ENCODE peak calls at places on chromosomes 7 and 10, in five cellular contexts. One of them, this sample, is unnamed.
A peak's percentile ranks its signal among the peaks of the same experiment; 100 is the strongest.

GRCh38 chr7:18458830-18459229 is 36.7 kb upstream of the HDAC9 start:
- DNase-seq in choroid plexus epithelial cell: no peak
- DNase-seq in anterior cingulate cortex: no peak
- DNase-seq in stimulated activated CD8-positive, alpha-beta memory T cell treated with anti-CD3 and anti-CD28 coated beads, Interleukin-7, amount 100 ng/mL, for 1 hour: no peak
- DNase-seq in HL-60: no peak
- DNase-seq in this sample: no peak

GRCh38 chr7:1741246-1741645 is 71.2 kb downstream of the ELFN1 start:
- DNase-seq in choroid plexus epithelial cell: no peak
- DNase-seq in anterior cingulate cortex: no peak
- DNase-seq in stimulated activated CD8-positive, alpha-beta memory T cell treated with anti-CD3 and anti-CD28 coated beads, Interleukin-7, amount 100 ng/mL, for 1 hour: no peak
- DNase-seq in HL-60: no peak
- DNase-seq in this sample: no peak

GRCh38 chr7:140055833-140056232 is 6.9 kb downstream of the PARP12 start:
- DNase-seq in choroid plexus epithelial cell: no peak
- DNase-seq in anterior cingulate cortex: no peak
- DNase-seq in stimulated activated CD8-positive, alpha-beta memory T cell treated with anti-CD3 and anti-CD28 coated beads, Interleukin-7, amount 100 ng/mL, for 1 hour: no peak
- DNase-seq in HL-60: no peak
- DNase-seq in this sample: no peak

GRCh38 chr10:118943253-118943652 is 86.3 kb upstream of the NANOS1 start:
- DNase-seq in choroid plexus epithelial cell: no peak
- DNase-seq in anterior cingulate cortex: no peak
- DNase-seq in stimulated activated CD8-positive, alpha-beta memory T cell treated with anti-CD3 and anti-CD28 coated beads, Interleukin-7, amount 100 ng/mL, for 1 hour: no peak
- DNase-seq in HL-60: no peak
- DNase-seq in this sample: no peak

GRCh38 chr7:128323489-128324362 is 20.0 kb downstream of the RBM28 start:
- DNase-seq in choroid plexus epithelial cell: no peak
- DNase-seq in anterior cingulate cortex: no peak
- DNase-seq in stimulated activated CD8-positive, alpha-beta memory T cell treated with anti-CD3 and anti-CD28 coated beads, Interleukin-7, amount 100 ng/mL, for 1 hour: no peak
- DNase-seq in HL-60: no peak
- DNase-seq in this sample: no peak

GRCh38 chr7:115749924-115750323 is 280.6 kb downstream of the TFEC start:
- DNase-seq in choroid plexus epithelial cell: peak; percentile 15
- DNase-seq in anterior cingulate cortex: no peak
- DNase-seq in stimulated activated CD8-positive, alpha-beta memory T cell treated with anti-CD3 and anti-CD28 coated beads, Interleukin-7, amount 100 ng/mL, for 1 hour: no peak
- DNase-seq in HL-60: no peak
- DNase-seq in this sample: no peak

GRCh38 chr7:20307119-20307518 is 23.6 kb upstream of the ITGB8 start:
- DNase-seq in choroid plexus epithelial cell: peak; percentile 80
- DNase-seq in anterior cingulate cortex: no peak
- DNase-seq in stimulated activated CD8-positive, alpha-beta memory T cell treated with anti-CD3 and anti-CD28 coated beads, Interleukin-7, amount 100 ng/mL, for 1 hour: no peak
- DNase-seq in HL-60: no peak
- DNase-seq in this sample: peak; percentile 73

GRCh38 chr7:65722361-65722792 is 150.5 kb upstream of the VKORC1L1 start:
- DNase-seq in choroid plexus epithelial cell: peak; percentile 47
- DNase-seq in anterior cingulate cortex: no peak
- DNase-seq in stimulated activated CD8-positive, alpha-beta memory T cell treated with anti-CD3 and anti-CD28 coated beads, Interleukin-7, amount 100 ng/mL, for 1 hour: peak; percentile 33
- DNase-seq in HL-60: no peak
- DNase-seq in this sample: peak; percentile 60

GRCh38 chr10:126880926-126881325 is 24.3 kb upstream of the DOCK1 start:
- DNase-seq in choroid plexus epithelial cell: no peak
- DNase-seq in anterior cingulate cortex: no peak
- DNase-seq in stimulated activated CD8-positive, alpha-beta memory T cell treated with anti-CD3 and anti-CD28 coated beads, Interleukin-7, amount 100 ng/mL, for 1 hour: no peak
- DNase-seq in HL-60: no peak
- DNase-seq in this sample: no peak

GRCh38 chr7:39621784-39622411 is 1.5 kb upstream of the RALA start:
- DNase-seq in choroid plexus epithelial cell: no peak
- DNase-seq in anterior cingulate cortex: no peak
- DNase-seq in stimulated activated CD8-positive, alpha-beta memory T cell treated with anti-CD3 and anti-CD28 coated beads, Interleukin-7, amount 100 ng/mL, for 1 hour: no peak
- DNase-seq in HL-60: peak; percentile 69
- DNase-seq in this sample: no peak

GRCh38 chr7:82624337-82624736 is 180.8 kb upstream of the CACNA2D1 start:
- DNase-seq in choroid plexus epithelial cell: peak; percentile 90
- DNase-seq in anterior cingulate cortex: no peak
- DNase-seq in stimulated activated CD8-positive, alpha-beta memory T cell treated with anti-CD3 and anti-CD28 coated beads, Interleukin-7, amount 100 ng/mL, for 1 hour: no peak
- DNase-seq in HL-60: no peak
- DNase-seq in this sample: no peak

GRCh38 chr7:141232286-141233051 is 158.6 kb downstream of the TMEM178B start:
- DNase-seq in choroid plexus epithelial cell: no peak
- DNase-seq in anterior cingulate cortex: no peak
- DNase-seq in stimulated activated CD8-positive, alpha-beta memory T cell treated with anti-CD3 and anti-CD28 coated beads, Interleukin-7, amount 100 ng/mL, for 1 hour: no peak
- DNase-seq in HL-60: no peak
- DNase-seq in this sample: no peak

GRCh38 chr10:132712291-132712690 is 73.7 kb downstream of the NKX6-2 start:
- DNase-seq in choroid plexus epithelial cell: no peak
- DNase-seq in anterior cingulate cortex: no peak
- DNase-seq in stimulated activated CD8-positive, alpha-beta memory T cell treated with anti-CD3 and anti-CD28 coated beads, Interleukin-7, amount 100 ng/mL, for 1 hour: no peak
- DNase-seq in HL-60: no peak
- DNase-seq in this sample: no peak

GRCh38 chr7:17773289-17773626 is 167.0 kb downstream of the SNX13 start:
- DNase-seq in choroid plexus epithelial cell: peak; percentile 94
- DNase-seq in anterior cingulate cortex: no peak
- DNase-seq in stimulated activated CD8-positive, alpha-beta memory T cell treated with anti-CD3 and anti-CD28 coated beads, Interleukin-7, amount 100 ng/mL, for 1 hour: no peak
- DNase-seq in HL-60: peak; percentile 83
- DNase-seq in this sample: no peak

GRCh38 chr10:76333801-76334200 is 902.4 kb downstream of the LRMDA start:
- DNase-seq in choroid plexus epithelial cell: no peak
- DNase-seq in anterior cingulate cortex: no peak
- DNase-seq in stimulated activated CD8-positive, alpha-beta memory T cell treated with anti-CD3 and anti-CD28 coated beads, Interleukin-7, amount 100 ng/mL, for 1 hour: no peak
- DNase-seq in HL-60: no peak
- DNase-seq in this sample: no peak

GRCh38 chr10:62794306-62794705 is 10.2 kb upstream of the ADO start:
- DNase-seq in choroid plexus epithelial cell: peak; percentile 5
- DNase-seq in anterior cingulate cortex: no peak
- DNase-seq in stimulated activated CD8-positive, alpha-beta memory T cell treated with anti-CD3 and anti-CD28 coated beads, Interleukin-7, amount 100 ng/mL, for 1 hour: no peak
- DNase-seq in HL-60: no peak
- DNase-seq in this sample: no peak

GRCh38 chr7:84999450-84999849 is 187.4 kb downstream of the SEMA3D start:
- DNase-seq in choroid plexus epithelial cell: no peak
- DNase-seq in anterior cingulate cortex: no peak
- DNase-seq in stimulated activated CD8-positive, alpha-beta memory T cell treated with anti-CD3 and anti-CD28 coated beads, Interleukin-7, amount 100 ng/mL, for 1 hour: no peak
- DNase-seq in HL-60: no peak
- DNase-seq in this sample: no peak

GRCh38 chr7:148303295-148304013 is 287.1 kb upstream of the C7orf33 start:
- DNase-seq in choroid plexus epithelial cell: peak; percentile 84
- DNase-seq in anterior cingulate cortex: no peak
- DNase-seq in stimulated activated CD8-positive, alpha-beta memory T cell treated with anti-CD3 and anti-CD28 coated beads, Interleukin-7, amount 100 ng/mL, for 1 hour: no peak
- DNase-seq in HL-60: no peak
- DNase-seq in this sample: no peak

This sample was measured in dermis blood vessel endothelial cell.